ENCODE peak calls at places on chromosomes 13 and 19, in eight cellular contexts. E is adrenal gland, Z is IMR-90, B is mesothelial cell of epicardium, T is endodermal cell, K is cardiac muscle cell, Q is brain microvascular endothelial cell, G is testis. V is an unnamed sample.

GRCh38 chr19:6002591-6002990 is 24.7 kb upstream of the RANBP3 start:
- DNase-seq in E (no peak), Z (no peak), B (no peak), T (no peak), K (no peak), Q (no peak), G (no peak), V (no peak)

GRCh38 chr19:53912653-53913052 is 3.6 kb downstream of the CACNG7 start:
- DNase-seq in E (no peak), Z (no peak), B (no peak), T (peak), K (no peak), Q (no peak), G (peak), V (no peak)

GRCh38 chr19:58182577-58182988 is 278 bp upstream of the ZNF274 start:
- DNase-seq in E (no peak), Z (no peak), B (no peak), T (no peak), K (no peak), Q (peak), G (no peak), V (no peak)

GRCh38 chr19:18488838-18489626 is 32.8 kb downstream of the ELL start:
- DNase-seq in E (peak), Z (no peak), B (peak), T (peak), K (peak), Q (no peak), G (peak), V (no peak)

GRCh38 chr19:48471836-48472235 is 2.7 kb downstream of the CYTH2 start:
- DNase-seq in E (no peak), Z (no peak), B (no peak), T (no peak), K (no peak), Q (no peak), G (no peak), V (no peak)

GRCh38 chr13:71979616-71980015 is 112.6 kb upstream of the DACH1 start:
- DNase-seq in E (no peak), Z (no peak), B (no peak), T (peak), K (peak), Q (peak), G (no peak), V (no peak)

GRCh38 chr19:1387684-1388636 is 4.3 kb downstream of the NDUFS7 start:
- DNase-seq in E (no peak), Z (no peak), B (no peak), T (no peak), K (no peak), Q (no peak), G (no peak), V (no peak)

GRCh38 chr19:1567848-1568227 is 287 bp downstream of the MEX3D start:
- DNase-seq in E (no peak), Z (no peak), B (no peak), T (no peak), K (peak), Q (no peak), G (no peak), V (no peak)

GRCh38 chr13:47455581-47455980 is 545.5 kb downstream of the SUCLA2 start:
- DNase-seq in E (no peak), Z (no peak), B (no peak), T (no peak), K (peak), Q (no peak), G (peak), V (no peak)

GRCh38 chr13:40245567-40245966 is 420.9 kb downstream of the FOXO1 start:
- DNase-seq in E (no peak), Z (no peak), B (no peak), T (no peak), K (no peak), Q (no peak), G (no peak), V (no peak)

GRCh38 chr13:91240341-91240740 is 107.1 kb upstream of the MIR17HG start:
- DNase-seq in E (no peak), Z (no peak), B (no peak), T (no peak), K (no peak), Q (no peak), G (no peak), V (no peak)

GRCh38 chr13:99124695-99125334 is 75.8 kb upstream of the UBAC2 start:
- DNase-seq in E (no peak), Z (peak), B (no peak), T (no peak), K (no peak), Q (peak), G (no peak), V (no peak)

GRCh38 chr13:65064967-65065366 is 2165.2 kb downstream of the PCDH9 start:
- DNase-seq in E (no peak), Z (no peak), B (no peak), T (no peak), K (no peak), Q (no peak), G (no peak), V (no peak)

GRCh38 chr19:16115309-16116039 is 3.8 kb downstream of the RAB8A start:
- DNase-seq in E (no peak), Z (no peak), B (no peak), T (no peak), K (no peak), Q (no peak), G (no peak), V (no peak)

GRCh38 chr19:3771033-3771905 is 759 bp downstream of the RAX2 start:
- DNase-seq in E (no peak), Z (no peak), B (no peak), T (peak), K (no peak), Q (no peak), G (no peak), V (no peak)

GRCh38 chr19:38778733-38779132 is 5.4 kb upstream of the LGALS7 start:
- DNase-seq in E (no peak), Z (no peak), B (no peak), T (no peak), K (no peak), Q (no peak), G (peak), V (no peak)

GRCh38 chr13:75736132-75736531 is 100.0 kb downstream of the LMO7 start:
- DNase-seq in E (no peak), Z (no peak), B (no peak), T (no peak), K (no peak), Q (no peak), G (no peak), V (no peak)

GRCh38 chr19:56291857-56292256 is 19.3 kb downstream of the EDDM13 start:
- DNase-seq in E (no peak), Z (no peak), B (no peak), T (no peak), K (no peak), Q (no peak), G (no peak), V (no peak)

GRCh38 chr13:30808600-30808999 is 73.3 kb downstream of the ALOX5AP start:
- DNase-seq in E (no peak), Z (no peak), B (no peak), T (no peak), K (no peak), Q (no peak), G (no peak), V (no peak)

GRCh38 chr13:48188129-48188528 is 44.9 kb upstream of the ITM2B start:
- DNase-seq in E (no peak), Z (no peak), B (no peak), T (no peak), K (no peak), Q (no peak), G (no peak), V (no peak)

GRCh38 chr13:52449323-52450011 is 967 bp downstream of the VPS36 start:
- DNase-seq in E (no peak), Z (no peak), B (no peak), T (no peak), K (no peak), Q (no peak), G (no peak), V (no peak)

GRCh38 chr19:2477141-2477710 is 1.3 kb downstream of the GADD45B start:
- DNase-seq in E (peak), Z (peak), B (no peak), T (peak), K (peak), Q (no peak), G (no peak), V (peak)

GRCh38 chr13:31638577-31638976 is 100.7 kb upstream of the RXFP2 start:
- DNase-seq in E (no peak), Z (peak), B (no peak), T (no peak), K (no peak), Q (peak), G (no peak), V (no peak)

GRCh38 chr19:17716309-17716929 is 2.9 kb upstream of the MAP1S start:
- DNase-seq in E (no peak), Z (no peak), B (no peak), T (no peak), K (no peak), Q (no peak), G (no peak), V (no peak)

GRCh38 chr19:44943801-44944249 is 1.8 kb downstream of the APOC4 start:
- DNase-seq in E (peak), Z (no peak), B (no peak), T (no peak), K (no peak), Q (no peak), G (peak), V (peak)

GRCh38 chr13:67308004-67308772 is 78.1 kb upstream of the PCDH9 start:
- DNase-seq in E (no peak), Z (no peak), B (no peak), T (no peak), K (no peak), Q (no peak), G (no peak), V (no peak)

GRCh38 chr13:39105110-39105509 is 66.9 kb downstream of the NHLRC3 start:
- DNase-seq in E (no peak), Z (no peak), B (no peak), T (no peak), K (peak), Q (no peak), G (no peak), V (no peak)

GRCh38 chr13:105642511-105642958 is 892.9 kb downstream of the EFNB2 start:
- DNase-seq in E (no peak), Z (peak), B (no peak), T (no peak), K (no peak), Q (peak), G (no peak), V (no peak)

GRCh38 chr19:16893686-16893990 is 4.8 kb downstream of the F2RL3 start:
- DNase-seq in E (no peak), Z (no peak), B (no peak), T (no peak), K (no peak), Q (no peak), G (no peak), V (peak)

GRCh38 chr19:55492362-55492944 is 4.2 kb downstream of the SSC5D start:
- DNase-seq in E (no peak), Z (no peak), B (no peak), T (no peak), K (no peak), Q (no peak), G (no peak), V (no peak)

GRCh38 chr19:16591803-16592556 is 19.8 kb upstream of the SLC35E1 start:
- DNase-seq in E (peak), Z (peak), B (no peak), T (no peak), K (no peak), Q (no peak), G (no peak), V (no peak)

GRCh38 chr19:8220481-8220880 is 11.3 kb downstream of the CERS4 start:
- DNase-seq in E (no peak), Z (no peak), B (no peak), T (no peak), K (no peak), Q (no peak), G (no peak), V (no peak)

GRCh38 chr13:23637813-23638212 is 67.6 kb downstream of the TNFRSF19 start:
- DNase-seq in E (no peak), Z (no peak), B (no peak), T (no peak), K (no peak), Q (no peak), G (no peak), V (no peak)

GRCh38 chr19:5397804-5398692 is 57.2 kb upstream of the ZNRF4 start:
- DNase-seq in E (no peak), Z (no peak), B (peak), T (peak), K (peak), Q (peak), G (no peak), V (no peak)

GRCh38 chr13:33918199-33918932 is 100.4 kb downstream of the RFC3 start:
- DNase-seq in E (peak), Z (peak), B (no peak), T (no peak), K (peak), Q (peak), G (no peak), V (no peak)

GRCh38 chr13:32905864-32906180 is 110.4 kb upstream of the KL start:
- DNase-seq in E (no peak), Z (peak), B (no peak), T (no peak), K (no peak), Q (no peak), G (peak), V (no peak)

GRCh38 chr19:47130589-47131168 is at the start of gene SAE1:
- DNase-seq in E (peak), Z (peak), B (peak), T (peak), K (peak), Q (peak), G (peak), V (peak)
- TF ChIP-seq CTCF in E (peak), Z (peak), B (no peak), T (peak), K (peak), Q (peak), G (peak), V (no peak)

DNA sequence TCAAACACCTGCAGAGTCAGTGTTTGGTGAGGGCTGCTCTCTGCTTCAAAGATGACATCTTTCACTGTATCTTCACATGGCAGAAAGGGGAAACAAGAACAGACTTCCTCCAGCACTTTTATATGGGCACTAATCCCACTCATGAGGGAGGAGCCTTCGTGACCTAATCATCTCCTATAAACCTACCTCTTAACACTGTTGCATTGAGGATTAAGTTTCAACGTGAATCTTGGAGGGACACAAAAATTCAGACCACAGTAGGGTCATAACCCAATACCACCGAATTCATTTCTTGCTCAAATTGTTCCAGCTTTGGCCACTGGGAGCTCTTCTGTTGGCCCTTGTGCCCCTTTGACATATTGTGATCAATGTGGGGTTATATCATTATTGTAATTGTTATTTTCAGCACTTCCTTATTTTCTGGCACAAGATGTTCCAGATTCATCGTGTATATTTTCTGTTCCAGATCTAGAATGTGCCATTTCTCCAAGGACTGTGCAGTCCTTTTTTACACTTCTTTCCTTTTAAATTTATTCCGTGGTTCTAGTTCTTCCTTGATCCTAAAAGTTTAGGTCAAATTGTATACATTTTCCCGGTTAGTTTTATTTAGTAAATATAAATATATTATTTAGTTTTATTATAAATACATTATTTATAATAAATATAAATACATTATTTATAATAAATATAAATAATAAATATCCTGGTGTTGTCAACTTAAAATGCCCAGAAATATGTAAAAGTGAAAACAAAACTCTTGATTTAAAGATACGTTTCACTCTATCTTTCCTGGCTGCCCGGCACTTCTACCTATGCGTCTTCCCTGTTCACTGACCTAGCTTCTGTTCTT is 35.5 kb upstream of the IGFL4 start:
- DNase-seq in E (no peak), Z (no peak), B (no peak), T (no peak), K (no peak), Q (no peak), G (no peak), V (no peak)
- TF ChIP-seq CTCF in E (no peak), Z (no peak), B (peak), T (peak), K (no peak), Q (peak), G (no peak), V (no peak)

GRCh38 chr19:29528350-29528945 is 2.7 kb downstream of the VSTM2B start:
- DNase-seq in E (peak), Z (peak), B (peak), T (peak), K (peak), Q (peak), G (peak), V (no peak)
- TF ChIP-seq CTCF in E (peak), Z (peak), B (peak), T (peak), K (peak), Q (peak), G (peak), V (no peak)

DNA sequence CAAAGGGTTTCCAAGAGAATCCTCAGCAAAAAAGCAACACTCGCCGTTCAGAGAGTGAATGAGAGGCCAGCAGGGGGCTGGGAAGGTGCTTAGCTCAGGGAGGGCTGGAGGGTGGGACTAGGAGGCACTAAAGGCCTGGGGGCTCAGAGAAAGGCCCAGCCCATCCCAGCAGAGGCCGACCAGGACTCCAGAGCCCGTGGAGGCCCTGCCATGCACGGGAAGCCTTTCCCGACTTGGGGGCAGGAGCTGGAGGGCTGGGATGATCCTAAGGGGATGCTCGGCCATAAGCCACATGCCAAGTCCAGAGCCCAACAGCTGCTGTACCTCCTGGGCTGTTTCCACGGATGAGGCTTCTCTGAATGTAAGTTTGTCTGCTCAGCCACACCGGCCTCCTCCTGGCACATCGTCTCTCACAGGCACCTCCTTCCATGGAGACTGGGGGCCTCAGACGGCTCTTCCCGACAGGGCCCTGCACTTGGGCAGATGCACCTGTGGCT is 19.5 kb downstream of the RASA3 start:
- DNase-seq in E (no peak), Z (no peak), B (no peak), T (peak), K (no peak), Q (no peak), G (no peak), V (no peak)
- TF ChIP-seq CTCF in E (no peak), Z (no peak), B (no peak), T (peak), K (no peak), Q (peak), G (no peak), V (no peak)

GRCh38 chr19:42942187-42942789 is 5.3 kb upstream of the PSG7 start:
- DNase-seq in E (no peak), Z (peak), B (no peak), T (no peak), K (no peak), Q (no peak), G (peak), V (no peak)
- TF ChIP-seq CTCF in E (no peak), Z (peak), B (no peak), T (peak), K (peak), Q (peak), G (no peak), V (no peak)